ENCODE peak calls at places on chromosomes 3 and 15, in eight cellular contexts. One of them, this sample, is unnamed.

GRCh38 chr3:139120336-139120971 is 75.8 kb upstream of the PRR23C start:
- DNase-seq in GM12865: peak
- DNase-seq in fibroblast of pulmonary artery: peak
- DNase-seq in epithelial cell of esophagus: no peak
- DNase-seq in GM23338: no peak
- DNase-seq in cardiac muscle cell: peak
- DNase-seq in Peyer's patch: no peak
- DNase-seq in astrocyte of the cerebellum: peak
- DNase-seq in this sample: peak

GRCh38 chr15:35657679-35658201 is 111.8 kb upstream of the DPH6 start:
- DNase-seq in GM12865: no peak
- DNase-seq in epithelial cell of esophagus: peak
- DNase-seq in cardiac muscle cell: peak
- DNase-seq in astrocyte of the cerebellum: no peak
- DNase-seq in GM23338: no peak
- DNase-seq in Peyer's patch: no peak
- DNase-seq in fibroblast of pulmonary artery: peak
- DNase-seq in this sample: peak

GRCh38 chr15:73049564-73050215 is 2.6 kb upstream of the NEO1 start:
- DNase-seq in Peyer's patch: no peak
- DNase-seq in fibroblast of pulmonary artery: no peak
- DNase-seq in cardiac muscle cell: no peak
- DNase-seq in GM23338: no peak
- DNase-seq in astrocyte of the cerebellum: no peak
- DNase-seq in epithelial cell of esophagus: no peak
- DNase-seq in GM12865: no peak
- DNase-seq in this sample: no peak

GRCh38 chr15:41969851-41970431 is 2.4 kb downstream of the EHD4 start:
- DNase-seq in astrocyte of the cerebellum: no peak
- DNase-seq in GM23338: no peak
- DNase-seq in epithelial cell of esophagus: no peak
- DNase-seq in cardiac muscle cell: no peak
- DNase-seq in GM12865: peak
- DNase-seq in Peyer's patch: peak
- DNase-seq in fibroblast of pulmonary artery: no peak
- DNase-seq in this sample: no peak

GRCh38 chr15:41891946-41892345 is 1.9 kb downstream of the SPTBN5 start:
- DNase-seq in fibroblast of pulmonary artery: no peak
- DNase-seq in astrocyte of the cerebellum: no peak
- DNase-seq in epithelial cell of esophagus: no peak
- DNase-seq in cardiac muscle cell: no peak
- DNase-seq in GM12865: no peak
- DNase-seq in Peyer's patch: no peak
- DNase-seq in GM23338: no peak
- DNase-seq in this sample: no peak

GRCh38 chr3:104359546-104359945 is 1007.2 kb upstream of the ALCAM start:
- DNase-seq in fibroblast of pulmonary artery: peak
- DNase-seq in cardiac muscle cell: peak
- DNase-seq in GM12865: no peak
- DNase-seq in epithelial cell of esophagus: peak
- DNase-seq in GM23338: peak
- DNase-seq in Peyer's patch: no peak
- DNase-seq in astrocyte of the cerebellum: peak
- DNase-seq in this sample: peak

GRCh38 chr15:56943398-56943797 is 25.0 kb downstream of the TCF12 start:
- DNase-seq in Peyer's patch: no peak
- DNase-seq in epithelial cell of esophagus: no peak
- DNase-seq in astrocyte of the cerebellum: no peak
- DNase-seq in GM23338: no peak
- DNase-seq in fibroblast of pulmonary artery: peak
- DNase-seq in GM12865: no peak
- DNase-seq in cardiac muscle cell: peak
- DNase-seq in this sample: peak

GRCh38 chr15:31271706-31272557 is 54.7 kb upstream of the KLF13 start:
- DNase-seq in GM12865: no peak
- DNase-seq in fibroblast of pulmonary artery: no peak
- DNase-seq in astrocyte of the cerebellum: no peak
- DNase-seq in GM23338: no peak
- DNase-seq in Peyer's patch: peak
- DNase-seq in cardiac muscle cell: no peak
- DNase-seq in epithelial cell of esophagus: no peak
- DNase-seq in this sample: no peak

GRCh38 chr3:141769171-141769894 is 6.1 kb downstream of the GRK7 start:
- DNase-seq in fibroblast of pulmonary artery: peak
- DNase-seq in GM12865: no peak
- DNase-seq in epithelial cell of esophagus: peak
- DNase-seq in astrocyte of the cerebellum: no peak
- DNase-seq in cardiac muscle cell: peak
- DNase-seq in Peyer's patch: no peak
- DNase-seq in GM23338: no peak
- DNase-seq in this sample: peak

GRCh38 chr3:61574854-61575253 is 13.5 kb downstream of the PTPRG start:
- DNase-seq in fibroblast of pulmonary artery: peak
- DNase-seq in astrocyte of the cerebellum: peak
- DNase-seq in Peyer's patch: no peak
- DNase-seq in GM12865: no peak
- DNase-seq in GM23338: no peak
- DNase-seq in epithelial cell of esophagus: peak
- DNase-seq in cardiac muscle cell: peak
- DNase-seq in this sample: peak

DNA sequence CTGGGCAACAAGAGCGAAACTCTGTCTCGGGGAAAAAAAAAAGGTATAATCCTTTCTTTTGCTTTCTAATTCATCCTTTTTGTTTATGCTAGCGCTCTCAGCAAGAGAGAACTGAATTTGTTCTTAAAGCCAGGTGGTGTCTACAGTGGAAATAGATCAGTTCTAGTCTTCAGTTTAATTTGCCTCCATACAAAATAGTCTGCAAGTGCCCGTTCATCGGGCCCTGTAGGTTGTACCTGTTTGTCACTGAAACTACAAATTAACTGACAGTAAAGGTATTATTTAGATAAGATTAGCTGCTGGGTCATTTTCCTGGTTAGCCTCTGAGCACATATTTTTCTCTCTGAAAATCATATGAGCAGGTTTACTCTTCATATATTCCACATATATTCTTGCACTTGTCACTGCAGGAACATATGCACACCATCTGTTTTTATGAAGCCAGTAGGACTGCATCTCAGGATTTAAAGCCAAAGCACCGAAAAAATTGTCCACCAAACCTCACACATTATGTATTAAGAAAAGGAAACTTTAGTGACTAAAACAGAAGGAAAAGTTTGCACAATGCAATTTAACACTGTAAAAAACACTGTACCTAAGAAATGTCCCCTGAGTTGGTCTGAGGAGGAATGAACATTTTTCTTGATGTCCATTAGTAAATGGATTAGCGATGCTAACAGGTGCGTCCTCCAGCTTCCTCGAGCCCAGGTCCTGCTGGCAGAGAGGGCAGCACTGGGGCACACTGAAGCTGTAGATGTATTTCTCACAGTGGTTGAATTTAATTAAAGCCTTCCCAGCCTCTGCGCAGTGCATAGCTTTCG is 437 bp downstream of the MKRN2OS start:
- DNase-seq in GM12865: no peak
- DNase-seq in astrocyte of the cerebellum: no peak
- DNase-seq in Peyer's patch: no peak
- DNase-seq in cardiac muscle cell: no peak
- DNase-seq in epithelial cell of esophagus: no peak
- DNase-seq in GM23338: no peak
- DNase-seq in fibroblast of pulmonary artery: no peak
- DNase-seq in this sample: no peak
- H3K4me3 ChIP-seq in GM12865: no peak
- H3K4me3 ChIP-seq in astrocyte of the cerebellum: no peak
- H3K4me3 ChIP-seq in Peyer's patch: peak
- H3K4me3 ChIP-seq in cardiac muscle cell: no peak
- H3K4me3 ChIP-seq in epithelial cell of esophagus: peak
- H3K4me3 ChIP-seq in GM23338: peak
- H3K4me3 ChIP-seq in fibroblast of pulmonary artery: no peak
- H3K4me3 ChIP-seq in this sample: no peak

GRCh38 chr15:32998182-32998581 is 196.3 kb downstream of the FMN1 start:
- DNase-seq in fibroblast of pulmonary artery: no peak
- DNase-seq in cardiac muscle cell: no peak
- DNase-seq in astrocyte of the cerebellum: no peak
- DNase-seq in Peyer's patch: no peak
- DNase-seq in GM23338: no peak
- DNase-seq in epithelial cell of esophagus: no peak
- DNase-seq in GM12865: no peak
- DNase-seq in this sample: no peak

GRCh38 chr15:32991544-32992192 is 202.8 kb downstream of the FMN1 start:
- DNase-seq in fibroblast of pulmonary artery: no peak
- DNase-seq in astrocyte of the cerebellum: no peak
- DNase-seq in GM23338: no peak
- DNase-seq in epithelial cell of esophagus: no peak
- DNase-seq in Peyer's patch: no peak
- DNase-seq in cardiac muscle cell: no peak
- DNase-seq in GM12865: no peak
- DNase-seq in this sample: no peak

GRCh38 chr15:32994810-32995424 is 199.6 kb downstream of the FMN1 start:
- DNase-seq in GM12865: peak
- DNase-seq in cardiac muscle cell: peak
- DNase-seq in epithelial cell of esophagus: peak
- DNase-seq in Peyer's patch: no peak
- DNase-seq in GM23338: peak
- DNase-seq in astrocyte of the cerebellum: peak
- DNase-seq in fibroblast of pulmonary artery: peak
- DNase-seq in this sample: peak

GRCh38 chr15:32990071-32990470 is 204.4 kb downstream of the FMN1 start:
- DNase-seq in Peyer's patch: no peak
- DNase-seq in GM23338: no peak
- DNase-seq in astrocyte of the cerebellum: no peak
- DNase-seq in epithelial cell of esophagus: no peak
- DNase-seq in fibroblast of pulmonary artery: no peak
- DNase-seq in cardiac muscle cell: peak
- DNase-seq in GM12865: no peak
- DNase-seq in this sample: peak

GRCh38 chr15:32993285-32993684 is 201.2 kb downstream of the FMN1 start:
- DNase-seq in fibroblast of pulmonary artery: peak
- DNase-seq in Peyer's patch: no peak
- DNase-seq in epithelial cell of esophagus: peak
- DNase-seq in GM23338: peak
- DNase-seq in astrocyte of the cerebellum: no peak
- DNase-seq in cardiac muscle cell: peak
- DNase-seq in GM12865: peak
- DNase-seq in this sample: peak
- TF ChIP-seq CTCF in fibroblast of pulmonary artery: peak
- TF ChIP-seq CTCF in Peyer's patch: no peak
- TF ChIP-seq CTCF in epithelial cell of esophagus: peak
- TF ChIP-seq CTCF in GM23338: peak
- TF ChIP-seq CTCF in astrocyte of the cerebellum: peak
- TF ChIP-seq CTCF in cardiac muscle cell: peak
- TF ChIP-seq CTCF in GM12865: no peak
- TF ChIP-seq CTCF in this sample: peak

DNA sequence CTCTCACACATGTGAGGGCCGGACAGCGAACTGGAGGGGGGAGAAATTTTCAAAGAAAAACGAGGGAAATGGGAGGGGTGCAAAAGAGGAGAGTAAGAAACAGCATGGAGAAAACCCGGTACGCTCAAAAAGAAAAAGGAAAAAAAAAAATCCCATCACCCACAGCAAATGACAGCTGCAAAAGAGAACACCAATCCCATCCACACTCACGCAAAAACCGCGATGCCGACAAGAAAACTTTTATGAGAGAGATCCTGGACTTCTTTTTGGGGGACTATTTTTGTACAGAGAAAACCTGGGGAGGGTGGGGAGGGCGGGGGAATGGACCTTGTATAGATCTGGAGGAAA is 1.5 kb downstream of the SOX2 start:
- DNase-seq in epithelial cell of esophagus: peak
- DNase-seq in Peyer's patch: no peak
- DNase-seq in fibroblast of pulmonary artery: no peak
- DNase-seq in astrocyte of the cerebellum: no peak
- DNase-seq in cardiac muscle cell: no peak
- DNase-seq in GM23338: no peak
- DNase-seq in GM12865: no peak
- DNase-seq in this sample: no peak
- H3K4me3 ChIP-seq in epithelial cell of esophagus: peak
- H3K4me3 ChIP-seq in Peyer's patch: no peak
- H3K4me3 ChIP-seq in fibroblast of pulmonary artery: no peak
- H3K4me3 ChIP-seq in astrocyte of the cerebellum: peak
- H3K4me3 ChIP-seq in cardiac muscle cell: peak
- H3K4me3 ChIP-seq in GM23338: peak
- H3K4me3 ChIP-seq in GM12865: no peak
- H3K4me3 ChIP-seq in this sample: peak

GRCh38 chr3:14110699-14111098 is 14.0 kb downstream of the CHCHD4 start:
- DNase-seq in astrocyte of the cerebellum: no peak
- DNase-seq in cardiac muscle cell: peak
- DNase-seq in GM23338: no peak
- DNase-seq in fibroblast of pulmonary artery: peak
- DNase-seq in GM12865: no peak
- DNase-seq in Peyer's patch: no peak
- DNase-seq in epithelial cell of esophagus: peak
- DNase-seq in this sample: no peak

GRCh38 chr3:14118400-14119165 is 6.1 kb downstream of the CHCHD4 start:
- DNase-seq in GM23338: no peak
- DNase-seq in fibroblast of pulmonary artery: peak
- DNase-seq in epithelial cell of esophagus: peak
- DNase-seq in GM12865: no peak
- DNase-seq in Peyer's patch: no peak
- DNase-seq in astrocyte of the cerebellum: no peak
- DNase-seq in cardiac muscle cell: peak
- DNase-seq in this sample: peak

GRCh38 chr3:14117468-14118399 is 6.9 kb downstream of the CHCHD4 start:
- DNase-seq in epithelial cell of esophagus: no peak
- DNase-seq in astrocyte of the cerebellum: no peak
- DNase-seq in GM23338: no peak
- DNase-seq in GM12865: no peak
- DNase-seq in fibroblast of pulmonary artery: no peak
- DNase-seq in Peyer's patch: no peak
- DNase-seq in cardiac muscle cell: no peak
- DNase-seq in this sample: no peak

GRCh38 chr3:14119166-14119510 is 5.5 kb downstream of the CHCHD4 start:
- DNase-seq in fibroblast of pulmonary artery: no peak
- DNase-seq in epithelial cell of esophagus: no peak
- DNase-seq in Peyer's patch: no peak
- DNase-seq in astrocyte of the cerebellum: no peak
- DNase-seq in cardiac muscle cell: no peak
- DNase-seq in GM23338: no peak
- DNase-seq in GM12865: no peak
- DNase-seq in this sample: peak

GRCh38 chr3:14113964-14114667 is 10.6 kb downstream of the CHCHD4 start:
- DNase-seq in Peyer's patch: no peak
- DNase-seq in epithelial cell of esophagus: peak
- DNase-seq in GM12865: no peak
- DNase-seq in GM23338: peak
- DNase-seq in fibroblast of pulmonary artery: no peak
- DNase-seq in astrocyte of the cerebellum: no peak
- DNase-seq in cardiac muscle cell: no peak
- DNase-seq in this sample: peak
- TF ChIP-seq CTCF in Peyer's patch: no peak
- TF ChIP-seq CTCF in epithelial cell of esophagus: peak
- TF ChIP-seq CTCF in GM12865: no peak
- TF ChIP-seq CTCF in GM23338: peak
- TF ChIP-seq CTCF in fibroblast of pulmonary artery: peak
- TF ChIP-seq CTCF in astrocyte of the cerebellum: peak
- TF ChIP-seq CTCF in cardiac muscle cell: no peak
- TF ChIP-seq CTCF in this sample: peak

GRCh38 chr3:134249442-134249841 is 1.2 kb downstream of the RYK start:
- DNase-seq in epithelial cell of esophagus: no peak
- DNase-seq in astrocyte of the cerebellum: no peak
- DNase-seq in Peyer's patch: no peak
- DNase-seq in cardiac muscle cell: no peak
- DNase-seq in GM23338: no peak
- DNase-seq in GM12865: no peak
- DNase-seq in fibroblast of pulmonary artery: no peak
- DNase-seq in this sample: peak
- H3K4me3 ChIP-seq in epithelial cell of esophagus: peak
- H3K4me3 ChIP-seq in astrocyte of the cerebellum: peak
- H3K4me3 ChIP-seq in Peyer's patch: peak
- H3K4me3 ChIP-seq in cardiac muscle cell: peak
- H3K4me3 ChIP-seq in GM23338: peak
- H3K4me3 ChIP-seq in GM12865: peak
- H3K4me3 ChIP-seq in fibroblast of pulmonary artery: peak
- H3K4me3 ChIP-seq in this sample: peak